ENCODE peak calls at places on chromosomes 2 and 18, in six cellular contexts. D, V, M, N, X and W are unnamed samples. For H3K4me1, the result is how much of the 10 kb centered on the place peaks cover.

GRCh38 chr2:42967959-42968674 is 175.7 kb upstream of the HAAO start:
- DNase-seq in D (peak), V (no peak), M (peak), N (no peak), X (peak), W (no peak)

GRCh38 chr18:22459491-22459890 is 41.8 kb upstream of the CTAGE1 start:
- DNase-seq in D (no peak), V (no peak), M (peak), N (no peak), X (no peak), W (no peak)

GRCh38 chr2:218583983-218584850 is 15.6 kb downstream of the CNOT9 start:
- DNase-seq in D (no peak), V (no peak), M (no peak), N (no peak), X (no peak), W (no peak)

GRCh38 chr2:105820151-105820550 is 75.4 kb downstream of the NCK2 start:
- DNase-seq in D (no peak), V (no peak), M (no peak), N (no peak), X (no peak), W (no peak)

GRCh38 chr2:142980246-142981068 is 103.0 kb downstream of the KYNU start:
- DNase-seq in D (no peak), V (no peak), M (peak), N (no peak), X (no peak), W (no peak)

GRCh38 chr2:85806358-85807118 is 52.7 kb downstream of the ATOH8 start:
- DNase-seq in D (no peak), V (no peak), M (no peak), N (no peak), X (no peak), W (no peak)

GRCh38 chr2:9388950-9389911 is 34.1 kb downstream of the ITGB1BP1 start:
- DNase-seq in D (no peak), V (no peak), M (no peak), N (no peak), X (peak), W (peak)

GRCh38 chr2:191661099-191661681 is 16.7 kb upstream of the NABP1 start:
- DNase-seq in D (no peak), V (no peak), M (no peak), N (no peak), X (no peak), W (no peak)

GRCh38 chr2:112701092-112701491 is 19.7 kb upstream of the NT5DC4 start:
- DNase-seq in D (no peak), V (no peak), M (peak), N (no peak), X (no peak), W (no peak)

GRCh38 chr2:235729182-235729929 is 235.5 kb downstream of the AGAP1 start:
- DNase-seq in D (no peak), V (no peak), M (no peak), N (no peak), X (no peak), W (no peak)

GRCh38 chr2:142892715-142893114 is 15.3 kb downstream of the KYNU start:
- DNase-seq in D (peak), V (no peak), M (no peak), N (no peak), X (no peak), W (no peak)

GRCh38 chr2:105765415-105766299 is 20.9 kb downstream of the NCK2 start:
- DNase-seq in D (no peak), V (no peak), M (no peak), N (no peak), X (no peak), W (no peak)

GRCh38 chr2:221572180-221572820 is at the start of gene EPHA4:
- DNase-seq in D (peak), V (peak), M (peak), N (peak), X (peak), W (peak)

GRCh38 chr2:23092831-23093230 is 292.1 kb upstream of the KLHL29 start:
- DNase-seq in D (no peak), V (no peak), M (no peak), N (no peak), X (no peak), W (no peak)

GRCh38 chr2:160294339-160294803 is 94.3 kb upstream of the ITGB6 start:
- DNase-seq in D (no peak), V (no peak), M (peak), N (no peak), X (peak), W (no peak)

GRCh38 chr2:56169521-56169920 is 14.3 kb upstream of the CCDC85A start:
- DNase-seq in D (no peak), V (no peak), M (peak), N (no peak), X (no peak), W (no peak)

GRCh38 chr18:36843784-36844183 is 14.9 kb downstream of the KIAA1328 start:
- DNase-seq in D (no peak), V (no peak), M (no peak), N (no peak), X (no peak), W (no peak)

GRCh38 chr2:12824771-12825363 is 108.1 kb downstream of the TRIB2 start:
- DNase-seq in D (no peak), V (no peak), M (peak), N (no peak), X (no peak), W (no peak)

GRCh38 chr2:141508086-141508749 is 622.6 kb downstream of the LRP1B start:
- DNase-seq in D (no peak), V (no peak), M (peak), N (no peak), X (no peak), W (no peak)

DNA sequence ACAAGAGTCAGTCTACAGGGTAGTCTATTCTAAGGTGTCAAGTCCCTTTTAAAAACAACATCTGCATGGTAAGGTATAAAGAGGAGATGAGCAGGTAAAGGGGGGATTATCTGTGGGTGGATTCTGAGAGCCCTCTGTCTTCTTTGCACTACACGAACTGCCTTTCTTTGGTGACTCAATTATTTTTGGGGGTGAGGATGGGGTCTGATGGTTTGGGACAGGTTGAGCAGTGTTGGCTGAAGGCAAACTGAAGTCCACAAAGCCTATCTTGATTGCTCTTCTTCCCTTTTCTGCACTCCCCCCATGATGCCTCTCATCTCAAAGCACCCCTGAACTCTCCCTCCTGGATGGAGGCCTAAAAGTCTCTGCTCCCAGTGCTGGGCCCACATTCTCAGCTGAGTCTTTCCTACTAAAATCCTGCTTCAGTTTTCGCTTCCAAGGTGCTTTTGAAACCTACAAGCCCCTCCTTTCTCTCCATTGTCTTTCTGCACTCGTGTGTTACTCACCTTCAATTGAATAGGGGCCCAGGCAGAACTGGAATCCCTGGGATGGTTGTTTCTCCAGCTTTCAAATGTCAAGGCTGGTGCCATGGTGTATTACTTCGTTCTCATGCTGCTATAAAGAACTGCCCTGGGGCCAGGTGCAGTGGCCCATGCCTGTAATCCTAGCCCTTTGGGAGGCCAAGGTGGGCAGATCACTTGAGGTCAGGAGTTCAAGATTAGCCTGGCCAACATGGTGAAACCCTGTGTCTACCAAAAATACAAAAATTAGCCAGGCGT is 64.3 kb downstream of the PRKCE start:
- DNase-seq in D (no peak), V (no peak), M (no peak), N (no peak), X (no peak), W (no peak)
- H3K4me1 ChIP-seq in D (under half), V (under half), M (under half), N (under half), X (under half), W (under half)

GRCh38 chr18:44725300-44726096 is 44.8 kb downstream of the SETBP1 start:
- DNase-seq in D (no peak), V (peak), M (peak), N (peak), X (peak), W (no peak)
- H3K4me1 ChIP-seq in D (under half), V (under half), M (under half), N (half or more), X (under half), W (under half)

DNA sequence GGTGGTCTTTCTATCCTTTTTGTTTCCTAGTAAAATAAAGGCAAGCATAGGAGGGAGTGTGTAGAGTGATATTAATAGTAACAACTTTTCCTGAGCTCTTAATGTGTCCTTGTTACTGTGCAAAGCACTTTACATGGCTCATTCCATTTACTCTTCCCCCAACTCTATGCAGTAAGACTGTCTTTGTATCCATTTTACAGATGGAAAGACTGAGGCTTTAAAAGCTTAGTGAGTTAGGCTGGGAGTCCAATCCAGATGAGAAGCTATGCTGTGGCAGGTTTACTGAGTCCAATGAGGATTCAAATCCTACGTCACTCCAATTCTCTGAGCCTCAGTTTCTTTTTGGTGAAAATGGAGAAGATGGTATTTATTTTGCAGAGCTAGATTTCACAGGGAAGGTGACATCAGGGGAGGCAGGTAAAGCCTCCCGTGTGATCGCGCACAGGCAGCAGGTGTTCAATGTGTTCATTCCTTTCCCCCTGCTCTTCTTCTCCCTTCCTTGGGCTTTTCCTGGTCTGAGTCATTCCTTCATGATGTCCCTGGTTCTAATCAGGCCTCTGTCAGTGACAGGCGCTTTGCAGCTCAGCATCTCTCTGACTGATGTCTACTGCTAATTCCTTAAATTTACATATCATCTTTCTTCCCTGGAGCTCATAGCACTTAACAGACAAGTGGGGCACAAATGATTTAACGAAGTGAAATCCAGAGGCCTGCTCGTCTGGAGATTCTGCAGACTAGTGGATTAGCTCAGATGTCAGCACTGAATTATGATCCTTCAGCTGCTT is 77.6 kb downstream of the NRP2 start:
- DNase-seq in D (no peak), V (no peak), M (no peak), N (no peak), X (no peak), W (no peak)
- H3K4me1 ChIP-seq in D (under half), V (under half), M (under half), N (under half), X (under half), W (under half)

GRCh38 chr2:101770672-101771071 is 73.2 kb downstream of the MAP4K4 start:
- DNase-seq in D (no peak), V (no peak), M (peak), N (no peak), X (no peak), W (no peak)

GRCh38 chr2:101766337-101766736 is 68.8 kb downstream of the MAP4K4 start:
- DNase-seq in D (no peak), V (no peak), M (no peak), N (no peak), X (no peak), W (no peak)

GRCh38 chr2:101763496-101764333 is 66.2 kb downstream of the MAP4K4 start:
- DNase-seq in D (no peak), V (no peak), M (no peak), N (no peak), X (no peak), W (no peak)

GRCh38 chr2:101768480-101769077 is 71.1 kb downstream of the MAP4K4 start:
- DNase-seq in D (no peak), V (no peak), M (no peak), N (no peak), X (no peak), W (no peak)

GRCh38 chr2:101766871-101767739 is 69.6 kb downstream of the MAP4K4 start:
- DNase-seq in D (no peak), V (no peak), M (peak), N (no peak), X (no peak), W (no peak)
- H3K4me1 ChIP-seq in D (under half), V (half or more), M (under half), N (half or more), X (under half), W (half or more)